ENCODE peak calls at places on chromosomes 7 and 10, in nine cellular contexts. K, C, V, S, E, U, M, D and F are unnamed samples.

GRCh38 chr7:100003711-100004661 is 11.4 kb upstream of the ZKSCAN1 start:
- DNase-seq in S (no peak), D (no peak), K (no peak), C (no peak), E (peak; percentile 43), M (no peak), V (no peak), U (no peak), F (no peak)

GRCh38 chr7:54917613-54918406 is 101.0 kb upstream of the EGFR start:
- DNase-seq in D (no peak), V (no peak), C (no peak), S (no peak), M (no peak), E (no peak), U (no peak), K (no peak), F (no peak)

GRCh38 chr7:88280801-88281200 is 25.9 kb downstream of the STEAP4 start:
- DNase-seq in D (no peak), U (no peak), S (no peak), K (no peak), V (no peak), C (no peak), M (no peak), E (no peak), F (no peak)

GRCh38 chr7:157502701-157503111 is 165.9 kb downstream of the DNAJB6 start:
- DNase-seq in C (no peak), K (peak; percentile 50), E (peak; percentile 86), U (no peak), V (no peak), S (peak; percentile 54), D (peak; percentile 66), M (peak; percentile 80), F (peak; percentile 63)

GRCh38 chr10:55237462-55237861 is 436.4 kb upstream of the PCDH15 start:
- DNase-seq in D (no peak), E (no peak), M (no peak), S (no peak), U (no peak), C (no peak), K (no peak), V (no peak), F (no peak)

GRCh38 chr7:32586291-32587221 is 91.3 kb downstream of the AVL9 start:
- DNase-seq in U (no peak), D (no peak), M (no peak), E (peak; percentile 88), S (no peak), V (no peak), K (no peak), C (no peak), F (no peak)

GRCh38 chr7:13991791-13992620 is 2.5 kb upstream of the ETV1 start:
- DNase-seq in S (no peak), D (no peak), C (no peak), E (peak; percentile 4), M (no peak), K (no peak), V (no peak), U (no peak), F (no peak)

GRCh38 chr7:29332027-29332806 is 137.6 kb downstream of the CHN2 start:
- DNase-seq in E (no peak), S (no peak), M (no peak), D (no peak), V (peak; percentile 85), U (no peak), C (no peak), K (no peak), F (no peak)

GRCh38 chr10:70078329-70078728 is 25.7 kb downstream of the MACROH2A2 start:
- DNase-seq in D (no peak), C (no peak), V (no peak), U (no peak), M (no peak), S (no peak), K (no peak), E (no peak), F (no peak)

GRCh38 chr7:3867847-3868246 is 566.8 kb downstream of the SDK1 start:
- DNase-seq in V (no peak), K (no peak), D (no peak), S (no peak), U (no peak), E (no peak), C (no peak), M (no peak), F (no peak)

GRCh38 chr7:86653919-86654659 is 10.4 kb downstream of the GRM3 start:
- DNase-seq in E (no peak), D (no peak), V (no peak), M (no peak), K (no peak), C (peak; percentile 45), U (no peak), S (no peak), F (no peak)

GRCh38 chr7:33195264-33195663 is 65.9 kb downstream of the BBS9 start:
- DNase-seq in E (no peak), D (no peak), K (no peak), V (no peak), C (no peak), M (no peak), U (no peak), S (no peak), F (no peak)

GRCh38 chr10:35136263-35136815 is 9.7 kb downstream of the CREM start:
- DNase-seq in M (no peak), S (no peak), C (no peak), D (no peak), V (no peak), K (no peak), E (no peak), U (no peak), F (no peak)

GRCh38 chr7:38335123-38335489 is 61.7 kb upstream of the TARP start:
- DNase-seq in D (no peak), E (no peak), C (no peak), U (no peak), V (no peak), S (no peak), K (no peak), M (no peak), F (no peak)

GRCh38 chr10:49001861-49002675 is 62.4 kb upstream of the LRRC18 start:
- DNase-seq in M (no peak), E (no peak), K (no peak), C (no peak), U (no peak), S (no peak), D (no peak), V (no peak), F (no peak)

GRCh38 chr7:92747041-92747835 is 89.1 kb downstream of the CDK6 start:
- DNase-seq in E (no peak), K (no peak), U (no peak), D (no peak), V (no peak), C (no peak), S (no peak), M (no peak), F (no peak)